ENCODE peak calls at places on chromosomes 1 and 21, in five cellular contexts. One of them, this sample, is unnamed.

GRCh38 chr1:2969011-2969869 is 52.0 kb upstream of the ACTRT2 start:
- DNase-seq in CD4-positive, alpha-beta T cell: no peak
- DNase-seq in keratinocyte: no peak
- DNase-seq in IMR-90: no peak
- DNase-seq in cardiac muscle cell: no peak
- DNase-seq in this sample: no peak

GRCh38 chr1:7379445-7379971 is 391.6 kb upstream of the VAMP3 start:
- DNase-seq in CD4-positive, alpha-beta T cell: no peak
- DNase-seq in keratinocyte: peak
- DNase-seq in IMR-90: peak
- DNase-seq in cardiac muscle cell: peak
- DNase-seq in this sample: peak

GRCh38 chr21:35015435-35016024 is 33.6 kb downstream of the RUNX1 start:
- DNase-seq in CD4-positive, alpha-beta T cell: peak
- DNase-seq in keratinocyte: no peak
- DNase-seq in IMR-90: no peak
- DNase-seq in cardiac muscle cell: no peak
- DNase-seq in this sample: no peak

GRCh38 chr1:89088597-89088996 is 23.6 kb upstream of the GBP1 start:
- DNase-seq in CD4-positive, alpha-beta T cell: no peak
- DNase-seq in keratinocyte: no peak
- DNase-seq in IMR-90: no peak
- DNase-seq in cardiac muscle cell: no peak
- DNase-seq in this sample: no peak

GRCh38 chr1:180534199-180534598 is 24.6 kb upstream of the OVAAL start:
- DNase-seq in CD4-positive, alpha-beta T cell: no peak
- DNase-seq in keratinocyte: no peak
- DNase-seq in IMR-90: no peak
- DNase-seq in cardiac muscle cell: no peak
- DNase-seq in this sample: no peak

GRCh38 chr1:8097908-8098307 is 71.8 kb upstream of the ERRFI1 start:
- DNase-seq in CD4-positive, alpha-beta T cell: no peak
- DNase-seq in keratinocyte: no peak
- DNase-seq in IMR-90: no peak
- DNase-seq in cardiac muscle cell: no peak
- DNase-seq in this sample: no peak

GRCh38 chr1:21361506-21361905 is 71.2 kb upstream of the ECE1 start:
- DNase-seq in CD4-positive, alpha-beta T cell: no peak
- DNase-seq in keratinocyte: no peak
- DNase-seq in IMR-90: no peak
- DNase-seq in cardiac muscle cell: no peak
- DNase-seq in this sample: no peak

GRCh38 chr1:247681288-247681897 is 1.9 kb upstream of the OR13G1 start:
- DNase-seq in CD4-positive, alpha-beta T cell: no peak
- DNase-seq in keratinocyte: no peak
- DNase-seq in IMR-90: peak
- DNase-seq in cardiac muscle cell: peak
- DNase-seq in this sample: peak

GRCh38 chr21:33374874-33375644 is 28.2 kb upstream of the IFNGR2 start:
- DNase-seq in CD4-positive, alpha-beta T cell: no peak
- DNase-seq in keratinocyte: no peak
- DNase-seq in IMR-90: no peak
- DNase-seq in cardiac muscle cell: no peak
- DNase-seq in this sample: no peak

GRCh38 chr1:47842228-47842627 is 155.0 kb downstream of the TRABD2B start:
- DNase-seq in CD4-positive, alpha-beta T cell: no peak
- DNase-seq in keratinocyte: no peak
- DNase-seq in IMR-90: no peak
- DNase-seq in cardiac muscle cell: no peak
- DNase-seq in this sample: no peak

GRCh38 chr1:151822404-151822803 is 9.2 kb downstream of the RORC start:
- DNase-seq in CD4-positive, alpha-beta T cell: no peak
- DNase-seq in keratinocyte: no peak
- DNase-seq in IMR-90: no peak
- DNase-seq in cardiac muscle cell: no peak
- DNase-seq in this sample: no peak

GRCh38 chr1:156692958-156693857 is 12.2 kb downstream of the CRABP2 start:
- DNase-seq in CD4-positive, alpha-beta T cell: no peak
- DNase-seq in keratinocyte: no peak
- DNase-seq in IMR-90: no peak
- DNase-seq in cardiac muscle cell: peak
- DNase-seq in this sample: no peak

GRCh38 chr1:209030454-209031167 is 552.9 kb upstream of the CAMK1G start:
- DNase-seq in CD4-positive, alpha-beta T cell: no peak
- DNase-seq in keratinocyte: no peak
- DNase-seq in IMR-90: no peak
- DNase-seq in cardiac muscle cell: no peak
- DNase-seq in this sample: no peak

GRCh38 chr1:65083263-65083896 is 64.6 kb upstream of the AK4 start:
- DNase-seq in CD4-positive, alpha-beta T cell: no peak
- DNase-seq in keratinocyte: no peak
- DNase-seq in IMR-90: peak
- DNase-seq in cardiac muscle cell: no peak
- DNase-seq in this sample: no peak

GRCh38 chr1:201647094-201647493 is 108.2 kb downstream of the NAV1 start:
- DNase-seq in CD4-positive, alpha-beta T cell: no peak
- DNase-seq in keratinocyte: no peak
- DNase-seq in IMR-90: no peak
- DNase-seq in cardiac muscle cell: peak
- DNase-seq in this sample: no peak

GRCh38 chr1:223422911-223423310 is 29.7 kb downstream of the CCDC185 start:
- DNase-seq in CD4-positive, alpha-beta T cell: no peak
- DNase-seq in keratinocyte: no peak
- DNase-seq in IMR-90: no peak
- DNase-seq in cardiac muscle cell: no peak
- DNase-seq in this sample: no peak

GRCh38 chr1:229556551-229556950 is 2.0 kb downstream of the ABCB10 start:
- DNase-seq in CD4-positive, alpha-beta T cell: no peak
- DNase-seq in keratinocyte: no peak
- DNase-seq in IMR-90: no peak
- DNase-seq in cardiac muscle cell: no peak
- DNase-seq in this sample: no peak

GRCh38 chr1:61011514-61012263 is 70.7 kb upstream of the NFIA start:
- DNase-seq in CD4-positive, alpha-beta T cell: no peak
- DNase-seq in keratinocyte: no peak
- DNase-seq in IMR-90: no peak
- DNase-seq in cardiac muscle cell: no peak
- DNase-seq in this sample: no peak

GRCh38 chr1:19765623-19766022 is 34.1 kb downstream of the TMCO4 start:
- DNase-seq in CD4-positive, alpha-beta T cell: no peak
- DNase-seq in keratinocyte: no peak
- DNase-seq in IMR-90: peak
- DNase-seq in cardiac muscle cell: no peak
- DNase-seq in this sample: peak

GRCh38 chr1:243351347-243351746 is 95.5 kb downstream of the SDCCAG8 start:
- DNase-seq in CD4-positive, alpha-beta T cell: no peak
- DNase-seq in keratinocyte: no peak
- DNase-seq in IMR-90: no peak
- DNase-seq in cardiac muscle cell: no peak
- DNase-seq in this sample: no peak

GRCh38 chr1:178160736-178161475 is 67.0 kb downstream of the RASAL2 start:
- DNase-seq in CD4-positive, alpha-beta T cell: no peak
- DNase-seq in keratinocyte: no peak
- DNase-seq in IMR-90: no peak
- DNase-seq in cardiac muscle cell: no peak
- DNase-seq in this sample: no peak

GRCh38 chr1:208748766-208749165 is 504.6 kb upstream of the PLXNA2 start:
- DNase-seq in CD4-positive, alpha-beta T cell: no peak
- DNase-seq in keratinocyte: no peak
- DNase-seq in IMR-90: no peak
- DNase-seq in cardiac muscle cell: no peak
- DNase-seq in this sample: no peak

GRCh38 chr1:51344602-51345299 is 14.4 kb upstream of the TTC39A start:
- DNase-seq in CD4-positive, alpha-beta T cell: no peak
- DNase-seq in keratinocyte: no peak
- DNase-seq in IMR-90: no peak
- DNase-seq in cardiac muscle cell: peak
- DNase-seq in this sample: no peak

GRCh38 chr1:177077734-177078489 is 86.6 kb downstream of the ASTN1 start:
- DNase-seq in CD4-positive, alpha-beta T cell: no peak
- DNase-seq in keratinocyte: no peak
- DNase-seq in IMR-90: no peak
- DNase-seq in cardiac muscle cell: no peak
- DNase-seq in this sample: no peak

GRCh38 chr1:236471653-236472052 is 52.1 kb upstream of the LGALS8 start:
- DNase-seq in CD4-positive, alpha-beta T cell: no peak
- DNase-seq in keratinocyte: no peak
- DNase-seq in IMR-90: no peak
- DNase-seq in cardiac muscle cell: no peak
- DNase-seq in this sample: no peak

GRCh38 chr1:161115132-161115711 is 2.6 kb downstream of the PFDN2 start:
- DNase-seq in CD4-positive, alpha-beta T cell: no peak
- DNase-seq in keratinocyte: peak
- DNase-seq in IMR-90: peak
- DNase-seq in cardiac muscle cell: no peak
- DNase-seq in this sample: peak

GRCh38 chr1:84789014-84789413 is 98.8 kb upstream of the SSX2IP start:
- DNase-seq in CD4-positive, alpha-beta T cell: no peak
- DNase-seq in keratinocyte: no peak
- DNase-seq in IMR-90: no peak
- DNase-seq in cardiac muscle cell: no peak
- DNase-seq in this sample: no peak

GRCh38 chr1:229027622-229028182 is 243.2 kb upstream of the RAB4A start:
- DNase-seq in CD4-positive, alpha-beta T cell: no peak
- DNase-seq in keratinocyte: no peak
- DNase-seq in IMR-90: peak
- DNase-seq in cardiac muscle cell: no peak
- DNase-seq in this sample: no peak

GRCh38 chr1:167697667-167698141 is 24.1 kb upstream of the MPZL1 start:
- DNase-seq in CD4-positive, alpha-beta T cell: no peak
- DNase-seq in keratinocyte: no peak
- DNase-seq in IMR-90: no peak
- DNase-seq in cardiac muscle cell: no peak
- DNase-seq in this sample: no peak

DNA sequence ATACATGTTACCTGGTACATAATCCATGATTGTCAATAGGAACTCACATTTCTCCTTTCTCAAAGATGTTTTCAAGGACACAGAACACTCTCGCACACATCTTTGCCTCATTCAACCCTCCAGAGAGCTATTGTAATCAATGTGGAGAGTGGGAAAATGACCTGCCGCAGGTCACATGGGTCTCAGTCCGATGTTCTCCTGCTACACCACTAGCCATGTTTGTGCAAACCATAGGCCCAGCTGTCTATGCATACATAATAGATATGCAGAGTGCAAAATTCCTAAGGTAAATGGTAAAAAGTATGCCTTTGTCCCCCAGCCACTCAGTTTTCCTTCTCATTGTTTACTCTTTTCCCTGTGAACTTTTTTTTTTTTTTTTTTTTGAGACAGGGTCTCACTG is 89.2 kb downstream of the ADSS2 start:
- DNase-seq in CD4-positive, alpha-beta T cell: no peak
- DNase-seq in keratinocyte: no peak
- DNase-seq in IMR-90: no peak
- DNase-seq in cardiac muscle cell: no peak
- DNase-seq in this sample: no peak
- H3K27ac ChIP-seq in CD4-positive, alpha-beta T cell: no peak
- H3K27ac ChIP-seq in keratinocyte: no peak
- H3K27ac ChIP-seq in IMR-90: peak
- H3K27ac ChIP-seq in cardiac muscle cell: peak
- H3K27ac ChIP-seq in this sample: no peak

GRCh38 chr1:1929639-1930545 is 10.8 kb upstream of the TMEM52 start:
- DNase-seq in CD4-positive, alpha-beta T cell: no peak
- DNase-seq in keratinocyte: no peak
- DNase-seq in IMR-90: no peak
- DNase-seq in cardiac muscle cell: no peak
- DNase-seq in this sample: no peak

GRCh38 chr1:1926886-1927660 is 8.0 kb upstream of the TMEM52 start:
- DNase-seq in CD4-positive, alpha-beta T cell: no peak
- DNase-seq in keratinocyte: no peak
- DNase-seq in IMR-90: no peak
- DNase-seq in cardiac muscle cell: no peak
- DNase-seq in this sample: no peak

GRCh38 chr1:1927751-1928150 is 8.7 kb upstream of the TMEM52 start:
- DNase-seq in CD4-positive, alpha-beta T cell: no peak
- DNase-seq in keratinocyte: no peak
- DNase-seq in IMR-90: no peak
- DNase-seq in cardiac muscle cell: no peak
- DNase-seq in this sample: no peak

GRCh38 chr1:1928231-1929101 is 9.4 kb upstream of the TMEM52 start:
- DNase-seq in CD4-positive, alpha-beta T cell: no peak
- DNase-seq in keratinocyte: no peak
- DNase-seq in IMR-90: no peak
- DNase-seq in cardiac muscle cell: no peak
- DNase-seq in this sample: no peak

GRCh38 chr1:1929102-1929638 is 10.1 kb upstream of the TMEM52 start:
- DNase-seq in CD4-positive, alpha-beta T cell: no peak
- DNase-seq in keratinocyte: no peak
- DNase-seq in IMR-90: no peak
- DNase-seq in cardiac muscle cell: no peak
- DNase-seq in this sample: no peak
- H3K27ac ChIP-seq in CD4-positive, alpha-beta T cell: no peak
- H3K27ac ChIP-seq in keratinocyte: no peak
- H3K27ac ChIP-seq in IMR-90: no peak
- H3K27ac ChIP-seq in cardiac muscle cell: no peak
- H3K27ac ChIP-seq in this sample: no peak

GRCh38 chr21:16310191-16310590 is 580.4 kb downstream of the USP25 start:
- DNase-seq in CD4-positive, alpha-beta T cell: no peak
- DNase-seq in keratinocyte: no peak
- DNase-seq in IMR-90: no peak
- DNase-seq in cardiac muscle cell: no peak
- DNase-seq in this sample: no peak
- H3K27ac ChIP-seq in CD4-positive, alpha-beta T cell: no peak
- H3K27ac ChIP-seq in keratinocyte: no peak
- H3K27ac ChIP-seq in IMR-90: no peak
- H3K27ac ChIP-seq in cardiac muscle cell: no peak
- H3K27ac ChIP-seq in this sample: no peak

GRCh38 chr1:40039757-40040510 is 595 bp upstream of the CAP1 start:
- DNase-seq in CD4-positive, alpha-beta T cell: peak
- DNase-seq in keratinocyte: no peak
- DNase-seq in IMR-90: peak
- DNase-seq in cardiac muscle cell: peak
- DNase-seq in this sample: no peak

GRCh38 chr1:40039245-40039756 is 1.2 kb upstream of the CAP1 start:
- DNase-seq in CD4-positive, alpha-beta T cell: no peak
- DNase-seq in keratinocyte: no peak
- DNase-seq in IMR-90: peak
- DNase-seq in cardiac muscle cell: peak
- DNase-seq in this sample: no peak

GRCh38 chr1:40042337-40042736 is 1.8 kb downstream of the CAP1 start:
- DNase-seq in CD4-positive, alpha-beta T cell: no peak
- DNase-seq in keratinocyte: no peak
- DNase-seq in IMR-90: peak
- DNase-seq in cardiac muscle cell: no peak
- DNase-seq in this sample: no peak

GRCh38 chr1:40040511-40041465 is at the start of gene CAP1:
- DNase-seq in CD4-positive, alpha-beta T cell: peak
- DNase-seq in keratinocyte: peak
- DNase-seq in IMR-90: peak
- DNase-seq in cardiac muscle cell: peak
- DNase-seq in this sample: peak

DNA sequence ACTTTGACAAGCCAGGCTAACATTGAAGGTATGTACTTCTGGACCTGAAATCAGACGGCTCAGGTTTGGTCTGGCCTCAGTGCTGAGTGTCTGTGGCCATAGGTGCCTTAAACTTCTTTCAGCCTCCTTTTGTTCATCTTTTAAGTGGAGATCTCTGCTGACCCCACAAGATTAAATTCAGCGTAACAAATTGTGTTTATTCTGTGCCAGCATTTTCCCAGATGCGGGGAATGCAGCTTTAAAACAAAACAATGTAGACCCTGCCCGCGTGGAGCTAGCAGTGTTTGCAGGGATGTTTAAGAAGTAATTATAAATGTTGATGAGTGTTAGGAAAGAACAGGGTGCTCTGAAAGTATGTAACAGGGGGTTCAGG is 923 bp downstream of the CAP1 start:
- DNase-seq in CD4-positive, alpha-beta T cell: no peak
- DNase-seq in keratinocyte: no peak
- DNase-seq in IMR-90: no peak
- DNase-seq in cardiac muscle cell: no peak
- DNase-seq in this sample: no peak
- H3K27ac ChIP-seq in CD4-positive, alpha-beta T cell: peak
- H3K27ac ChIP-seq in keratinocyte: peak
- H3K27ac ChIP-seq in IMR-90: peak
- H3K27ac ChIP-seq in cardiac muscle cell: no peak
- H3K27ac ChIP-seq in this sample: peak

This sample was measured in epithelial cell of prostate.